ENCODE peak calls at places on chromosomes 2 and 18, in ten cellular contexts. C, M, E, N, A, K, B, Q, Z and S are unnamed samples.

GRCh38 chr2:232028631-232029030 is 67.1 kb downstream of the DIS3L2 start:
- DNase-seq in C (no peak), M (no peak), E (no peak), N (no peak), A (no peak), K (peak; percentile 17), B (peak; percentile 73), Q (no peak), Z (no peak), S (no peak)

GRCh38 chr2:234292205-234292954 is 204.5 kb downstream of the ARL4C start:
- DNase-seq in C (no peak), M (no peak), E (peak; percentile 66), N (no peak), A (peak; percentile 51), K (peak; percentile 93), B (peak; percentile 44), Q (no peak), Z (no peak), S (no peak)

GRCh38 chr2:206092297-206092696 is 6.3 kb upstream of the INO80D start:
- DNase-seq in C (no peak), M (no peak), E (no peak), N (no peak), A (no peak), K (no peak), B (no peak), Q (no peak), Z (no peak), S (no peak)

GRCh38 chr2:210998334-210998733 is 441.9 kb downstream of the CPS1 start:
- DNase-seq in C (no peak), M (no peak), E (no peak), N (no peak), A (no peak), K (no peak), B (no peak), Q (no peak), Z (no peak), S (no peak)

GRCh38 chr2:168085801-168086361 is 161.5 kb downstream of the STK39 start:
- DNase-seq in C (no peak), M (no peak), E (no peak), N (no peak), A (no peak), K (no peak), B (no peak), Q (no peak), Z (no peak), S (peak; percentile 57)

GRCh38 chr2:66440692-66441091 is 5.8 kb downstream of the MEIS1 start:
- DNase-seq in C (no peak), M (peak; percentile 55), E (no peak), N (no peak), A (no peak), K (no peak), B (peak; percentile 37), Q (no peak), Z (peak; percentile 80), S (no peak)

GRCh38 chr2:207473203-207473865 is 56.4 kb upstream of the CREB1 start:
- DNase-seq in C (peak; percentile 40), M (peak; percentile 65), E (no peak), N (no peak), A (peak; percentile 12), K (peak; percentile 73), B (peak; percentile 96), Q (peak; percentile 40), Z (peak; percentile 71), S (peak; percentile 79)

GRCh38 chr2:31402388-31402787 is 12.2 kb downstream of the XDH start:
- DNase-seq in C (no peak), M (no peak), E (no peak), N (no peak), A (no peak), K (no peak), B (no peak), Q (no peak), Z (no peak), S (no peak)

GRCh38 chr2:16773080-16773713 is 107.6 kb upstream of the CYRIA start:
- DNase-seq in C (peak; percentile 45), M (peak; percentile 60), E (no peak), N (peak; percentile 51), A (no peak), K (peak; percentile 53), B (peak; percentile 76), Q (peak; percentile 13), Z (peak; percentile 77), S (peak; percentile 31)

GRCh38 chr18:8668381-8668780 is 37.0 kb upstream of the MTCL1 start:
- DNase-seq in C (no peak), M (no peak), E (no peak), N (no peak), A (no peak), K (no peak), B (no peak), Q (no peak), Z (no peak), S (no peak)

GRCh38 chr2:233331536-233331935 is 22.8 kb upstream of the DGKD start:
- DNase-seq in C (no peak), M (peak; percentile 49), E (peak; percentile 66), N (no peak), A (peak; percentile 69), K (peak; percentile 90), B (no peak), Q (no peak), Z (no peak), S (no peak)

GRCh38 chr2:122451697-122452096 is 696.2 kb downstream of the TSN start:
- DNase-seq in C (no peak), M (no peak), E (no peak), N (no peak), A (no peak), K (no peak), B (no peak), Q (no peak), Z (no peak), S (no peak)

GRCh38 chr2:47310801-47311560 is 92.0 kb upstream of the MSH2 start:
- DNase-seq in C (no peak), M (peak; percentile 89), E (no peak), N (peak; percentile 77), A (no peak), K (no peak), B (no peak), Q (no peak), Z (no peak), S (no peak)

GRCh38 chr2:121348128-121348740 is 63.2 kb upstream of the TFCP2L1 start:
- DNase-seq in C (no peak), M (no peak), E (no peak), N (no peak), A (no peak), K (no peak), B (no peak), Q (no peak), Z (no peak), S (no peak)

GRCh38 chr2:96970248-96970875 is 16.0 kb downstream of the FAM178B start:
- DNase-seq in C (no peak), M (no peak), E (no peak), N (no peak), A (no peak), K (no peak), B (peak; percentile 10), Q (no peak), Z (no peak), S (no peak)

GRCh38 chr2:237886702-237887481 is 27.5 kb downstream of the RAMP1 start:
- DNase-seq in C (no peak), M (no peak), E (no peak), N (no peak), A (no peak), K (no peak), B (no peak), Q (no peak), Z (peak; percentile 56), S (no peak)

GRCh38 chr2:85353876-85354285 is 447 bp downstream of the RETSAT start:
- DNase-seq in C (no peak), M (no peak), E (no peak), N (no peak), A (no peak), K (peak; percentile 22), B (peak; percentile 4), Q (no peak), Z (no peak), S (no peak)

GRCh38 chr2:4693266-4693665 is 989.9 kb downstream of the DCDC2C start:
- DNase-seq in C (no peak), M (peak; percentile 32), E (no peak), N (no peak), A (no peak), K (no peak), B (peak; percentile 71), Q (no peak), Z (no peak), S (no peak)

GRCh38 chr18:22964116-22964515 is 31.0 kb downstream of the RBBP8 start:
- DNase-seq in C (no peak), M (no peak), E (no peak), N (no peak), A (no peak), K (no peak), B (peak; percentile 5), Q (no peak), Z (no peak), S (no peak)

GRCh38 chr18:58784601-58785137 is 80.0 kb upstream of the ZNF532 start:
- DNase-seq in C (no peak), M (no peak), E (no peak), N (no peak), A (no peak), K (no peak), B (no peak), Q (no peak), Z (no peak), S (peak; percentile 31)

GRCh38 chr18:58310517-58310916 is 266.5 kb downstream of the NEDD4L start:
- DNase-seq in C (no peak), M (peak; percentile 73), E (no peak), N (no peak), A (peak; percentile 37), K (no peak), B (no peak), Q (no peak), Z (no peak), S (no peak)

GRCh38 chr18:49096021-49096420 is 145.3 kb upstream of the SMAD7 start:
- DNase-seq in C (no peak), M (no peak), E (no peak), N (no peak), A (no peak), K (no peak), B (no peak), Q (no peak), Z (no peak), S (no peak)

GRCh38 chr2:185608799-185609198 is 129.8 kb upstream of the FSIP2 start:
- DNase-seq in C (no peak), M (no peak), E (no peak), N (no peak), A (no peak), K (no peak), B (peak; percentile 2), Q (no peak), Z (no peak), S (peak; percentile 8)

GRCh38 chr2:23492337-23492675 is 107.3 kb downstream of the KLHL29 start:
- DNase-seq in C (no peak), M (no peak), E (no peak), N (no peak), A (no peak), K (no peak), B (no peak), Q (no peak), Z (no peak), S (peak; percentile 81)

GRCh38 chr18:69963196-69963595 is 15.5 kb upstream of the CD226 start:
- DNase-seq in C (no peak), M (no peak), E (no peak), N (no peak), A (no peak), K (no peak), B (no peak), Q (no peak), Z (no peak), S (no peak)

GRCh38 chr18:10526211-10526949 is 553 bp downstream of the NAPG start:
- DNase-seq in C (peak; percentile 64), M (peak; percentile 67), E (peak; percentile 57), N (peak; percentile 49), A (peak; percentile 46), K (peak; percentile 78), B (peak; percentile 54), Q (peak; percentile 9), Z (peak; percentile 85), S (no peak)

GRCh38 chr18:79477711-79478483 is 82.2 kb downstream of the NFATC1 start:
- DNase-seq in C (peak; percentile 5), M (no peak), E (no peak), N (peak; percentile 11), A (no peak), K (no peak), B (no peak), Q (no peak), Z (no peak), S (no peak)

GRCh38 chr18:52694804-52695203 is 354.8 kb downstream of the DCC start:
- DNase-seq in C (peak; percentile 31), M (peak; percentile 58), E (no peak), N (no peak), A (no peak), K (peak; percentile 2), B (peak; percentile 24), Q (no peak), Z (no peak), S (no peak)